ENCODE peak calls at places on chromosomes 5 and 9, in seven cellular contexts. T is H1, Q is GM12891, I is K562, O is SK-N-SH, C is GM12878, W is HepG2. V is an unnamed sample.

GRCh38 chr9:2158111-2158610 is 143.0 kb downstream of the SMARCA2 start:
- DNase-seq in T (no peak), Q (no peak), I (no peak), O (peak), C (peak), W (no peak), V (no peak)

GRCh38 chr5:132221781-132222648 is 5.6 kb downstream of the P4HA2 start:
- DNase-seq in T (no peak), Q (no peak), I (no peak), O (no peak), C (no peak), W (no peak), V (no peak)

GRCh38 chr9:129781991-129782390 is 21.0 kb upstream of the TOR1B start:
- DNase-seq in T (no peak), Q (no peak), I (no peak), O (no peak), C (no peak), W (no peak), V (no peak)

GRCh38 chr9:35035851-35036701 is 36.3 kb downstream of the VCP start:
- DNase-seq in T (no peak), Q (peak), I (no peak), O (no peak), C (no peak), W (no peak), V (peak)

GRCh38 chr5:16857635-16858034 is 78.5 kb downstream of the MYO10 start:
- DNase-seq in T (no peak), Q (no peak), I (no peak), O (no peak), C (no peak), W (no peak), V (no peak)

GRCh38 chr5:109826426-109826825 is 136.7 kb downstream of the MAN2A1 start:
- DNase-seq in T (no peak), Q (no peak), I (no peak), O (no peak), C (no peak), W (no peak), V (no peak)

GRCh38 chr9:109640232-109641078 is 139.5 kb upstream of the PALM2AKAP2 start:
- DNase-seq in T (peak), Q (no peak), I (no peak), O (peak), C (no peak), W (no peak), V (no peak)

GRCh38 chr5:40221796-40222195 is 457.9 kb upstream of the PTGER4 start:
- DNase-seq in T (no peak), Q (no peak), I (no peak), O (no peak), C (no peak), W (no peak), V (no peak)

GRCh38 chr9:37961346-37961745 is 57.4 kb upstream of the SLC25A51 start:
- DNase-seq in T (no peak), Q (no peak), I (no peak), O (no peak), C (no peak), W (no peak), V (no peak)

GRCh38 chr5:150613991-150614650 is 26.3 kb upstream of the SYNPO start:
- DNase-seq in T (peak), Q (no peak), I (peak), O (no peak), C (no peak), W (no peak), V (no peak)

GRCh38 chr5:89755024-89755423 is 654.5 kb downstream of the CETN3 start:
- DNase-seq in T (no peak), Q (no peak), I (no peak), O (no peak), C (no peak), W (no peak), V (no peak)

GRCh38 chr5:67163231-67163756 is 33.3 kb downstream of the CD180 start:
- DNase-seq in T (no peak), Q (no peak), I (no peak), O (peak), C (no peak), W (no peak), V (no peak)

GRCh38 chr5:179054876-179055275 is 5.3 kb upstream of the ZNF354C start:
- DNase-seq in T (no peak), Q (no peak), I (no peak), O (no peak), C (no peak), W (no peak), V (no peak)
- TF ChIP-seq TAF1 in T (no peak), Q (no peak), I (no peak), O (no peak), C (no peak), W (no peak), V (no peak)

GRCh38 chr5:15637345-15637744 is 137.4 kb downstream of the FBXL7 start:
- DNase-seq in T (no peak), Q (no peak), I (no peak), O (no peak), C (no peak), W (no peak), V (no peak)
- TF ChIP-seq POLR2AphosphoS5 in T (no peak), Q (no peak), I (no peak), O (no peak), C (no peak), W (no peak), V (no peak)

GRCh38 chr5:5421149-5421960 is 1.1 kb upstream of the ICE1 start:
- DNase-seq in T (no peak), Q (no peak), I (peak), O (no peak), C (no peak), W (no peak), V (no peak)
- TF ChIP-seq TAF1 in T (no peak), Q (no peak), I (no peak), O (no peak), C (peak), W (no peak), V (no peak)

GRCh38 chr5:112737472-112738179 is at the start of gene APC:
- DNase-seq in T (peak), Q (peak), I (peak), O (peak), C (peak), W (peak), V (peak)
- TF ChIP-seq POLR2AphosphoS5 in T (no peak), Q (peak), I (peak), O (no peak), C (peak), W (no peak), V (peak)

GRCh38 chr5:146428658-146429057 is 18.5 kb upstream of the TCERG1 start:
- DNase-seq in T (no peak), Q (no peak), I (no peak), O (no peak), C (no peak), W (no peak), V (no peak)
- TF ChIP-seq TAF1 in T (no peak), Q (no peak), I (no peak), O (no peak), C (no peak), W (no peak), V (no peak)

GRCh38 chr9:117723986-117724654 is 19.9 kb downstream of the TLR4 start:
- DNase-seq in T (no peak), Q (no peak), I (no peak), O (no peak), C (no peak), W (no peak), V (no peak)

GRCh38 chr9:117720987-117721386 is 16.8 kb downstream of the TLR4 start:
- DNase-seq in T (no peak), Q (no peak), I (no peak), O (no peak), C (no peak), W (no peak), V (no peak)

GRCh38 chr9:117729375-117729774 is 25.2 kb downstream of the TLR4 start:
- DNase-seq in T (no peak), Q (no peak), I (no peak), O (no peak), C (no peak), W (no peak), V (no peak)

GRCh38 chr9:117722108-117722761 is 18.0 kb downstream of the TLR4 start:
- DNase-seq in T (no peak), Q (no peak), I (no peak), O (no peak), C (no peak), W (no peak), V (no peak)

DNA sequence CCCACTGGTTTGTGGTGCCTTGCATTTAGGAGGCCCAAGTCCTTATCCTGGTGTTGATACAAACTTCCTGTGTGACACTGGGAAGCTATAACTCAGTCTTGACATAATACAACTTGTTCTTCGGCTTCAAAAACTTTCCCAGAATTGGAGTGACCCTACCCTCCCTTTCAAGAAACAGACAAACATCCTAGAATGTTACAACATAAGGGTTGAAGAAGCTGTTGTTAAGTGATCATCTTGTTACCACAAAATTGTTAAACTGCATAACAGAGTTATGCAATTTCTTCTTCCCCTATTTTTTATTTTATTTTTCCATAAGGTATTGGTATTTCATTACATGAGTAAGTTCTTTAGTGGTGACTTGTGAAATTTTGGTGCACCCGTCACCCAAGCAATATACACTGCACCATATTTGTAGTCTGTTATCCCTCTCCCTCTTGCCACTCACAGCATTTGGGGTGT is 21.3 kb downstream of the TLR4 start:
- DNase-seq in T (no peak), Q (no peak), I (no peak), O (no peak), C (no peak), W (no peak), V (no peak)
- TF ChIP-seq POLR2AphosphoS5 in T (no peak), Q (no peak), I (no peak), O (no peak), C (no peak), W (no peak), V (no peak)

GRCh38 chr5:135194573-135195266 is 160.7 kb upstream of the PITX1 start:
- DNase-seq in T (no peak), Q (no peak), I (peak), O (no peak), C (no peak), W (no peak), V (no peak)
- TF ChIP-seq TAF1 in T (no peak), Q (no peak), I (no peak), O (no peak), C (no peak), W (no peak), V (no peak)

DNA sequence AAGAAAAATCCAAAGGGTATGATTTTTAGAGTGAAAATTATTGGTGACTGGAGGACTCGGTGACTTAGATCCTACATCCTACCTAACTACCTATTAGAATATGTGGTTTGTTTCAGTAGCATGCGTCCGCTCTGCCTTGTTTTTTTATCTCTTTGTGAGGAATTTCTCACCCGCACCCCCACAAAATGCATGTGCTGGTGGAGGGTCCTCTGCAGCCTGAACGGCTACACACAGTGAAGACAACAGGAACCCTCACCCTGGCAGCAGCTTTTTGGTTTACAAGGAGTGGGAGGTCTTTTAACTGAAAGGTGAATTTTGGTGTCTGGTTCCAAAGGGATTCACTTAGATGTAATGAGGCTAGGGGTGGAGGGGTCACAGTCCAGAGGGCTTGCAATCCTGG is 115.5 kb downstream of the GNA14 start:
- DNase-seq in T (no peak), Q (no peak), I (no peak), O (no peak), C (no peak), W (no peak), V (no peak)
- TF ChIP-seq POLR2AphosphoS5 in T (no peak), Q (no peak), I (no peak), O (no peak), C (no peak), W (no peak), V (no peak)

DNA sequence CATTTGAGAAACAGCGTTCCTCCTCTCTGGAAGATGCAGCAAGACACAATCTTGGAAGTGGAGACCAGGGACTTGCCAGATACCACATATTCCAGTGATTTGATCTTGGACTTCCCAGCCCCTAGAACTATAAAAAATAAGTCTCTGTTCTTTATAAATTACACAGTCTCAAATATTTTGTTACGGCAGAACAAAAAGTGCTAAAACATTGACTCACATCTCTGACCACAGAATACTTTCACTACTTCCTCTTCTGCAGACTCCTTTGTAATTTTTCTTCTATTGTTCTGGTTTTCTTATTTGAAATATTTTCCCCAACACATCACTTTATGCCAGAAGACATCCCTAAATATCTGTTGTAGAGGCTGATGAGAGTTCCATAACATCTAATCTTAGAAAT is 706.1 kb upstream of the CDH18 start:
- DNase-seq in T (no peak), Q (no peak), I (no peak), O (no peak), C (no peak), W (no peak), V (no peak)
- TF ChIP-seq TAF1 in T (no peak), Q (no peak), I (no peak), O (no peak), C (no peak), W (no peak), V (no peak)

V was measured in GM12892.